ENCODE peak calls at places on chromosomes 11 and 22, in five cellular contexts. One of them, this sample, is unnamed.

GRCh38 chr22:45261407-45262088 is 20.9 kb upstream of the KIAA0930 start:
- DNase-seq in CD4-positive, alpha-beta memory T cell: no peak
- DNase-seq in pons: no peak
- DNase-seq in cardiac fibroblast: no peak
- DNase-seq in NCI-H1105 treated with DMSO at 0.1 percent for 48 hours: peak
- DNase-seq in this sample: peak

GRCh38 chr11:405323-405975 is 9.3 kb downstream of the SIGIRR start:
- DNase-seq in cardiac fibroblast: no peak
- DNase-seq in CD4-positive, alpha-beta memory T cell: no peak
- DNase-seq in NCI-H1105 treated with DMSO at 0.1 percent for 48 hours: no peak
- DNase-seq in pons: no peak
- DNase-seq in this sample: peak

GRCh38 chr11:122938557-122938956 is 43.1 kb downstream of the BSX start:
- DNase-seq in pons: no peak
- DNase-seq in NCI-H1105 treated with DMSO at 0.1 percent for 48 hours: no peak
- DNase-seq in cardiac fibroblast: no peak
- DNase-seq in CD4-positive, alpha-beta memory T cell: no peak
- DNase-seq in this sample: no peak

GRCh38 chr11:39806652-39807051 is 1652.8 kb downstream of the LRRC4C start:
- DNase-seq in cardiac fibroblast: no peak
- DNase-seq in NCI-H1105 treated with DMSO at 0.1 percent for 48 hours: no peak
- DNase-seq in CD4-positive, alpha-beta memory T cell: no peak
- DNase-seq in pons: no peak
- DNase-seq in this sample: no peak

GRCh38 chr11:66950113-66950535 is 8.1 kb downstream of the PC start:
- DNase-seq in pons: peak
- DNase-seq in cardiac fibroblast: peak
- DNase-seq in CD4-positive, alpha-beta memory T cell: no peak
- DNase-seq in NCI-H1105 treated with DMSO at 0.1 percent for 48 hours: no peak
- DNase-seq in this sample: peak

GRCh38 chr11:12824281-12825041 is 150.2 kb downstream of the TEAD1 start:
- DNase-seq in cardiac fibroblast: no peak
- DNase-seq in NCI-H1105 treated with DMSO at 0.1 percent for 48 hours: peak
- DNase-seq in pons: peak
- DNase-seq in CD4-positive, alpha-beta memory T cell: no peak
- DNase-seq in this sample: peak

GRCh38 chr11:116217006-116217405 is 555.8 kb downstream of the BUD13 start:
- DNase-seq in cardiac fibroblast: peak
- DNase-seq in pons: peak
- DNase-seq in CD4-positive, alpha-beta memory T cell: no peak
- DNase-seq in NCI-H1105 treated with DMSO at 0.1 percent for 48 hours: peak
- DNase-seq in this sample: peak

GRCh38 chr11:128916037-128916572 is 24.9 kb downstream of the KCNJ5 start:
- DNase-seq in cardiac fibroblast: no peak
- DNase-seq in pons: no peak
- DNase-seq in CD4-positive, alpha-beta memory T cell: no peak
- DNase-seq in NCI-H1105 treated with DMSO at 0.1 percent for 48 hours: no peak
- DNase-seq in this sample: no peak

GRCh38 chr11:71929491-71929890 is 645 bp downstream of the RNF121 start:
- DNase-seq in CD4-positive, alpha-beta memory T cell: no peak
- DNase-seq in pons: no peak
- DNase-seq in NCI-H1105 treated with DMSO at 0.1 percent for 48 hours: no peak
- DNase-seq in cardiac fibroblast: no peak
- DNase-seq in this sample: no peak

GRCh38 chr11:131980878-131981668 is 610.7 kb downstream of the NTM start:
- DNase-seq in NCI-H1105 treated with DMSO at 0.1 percent for 48 hours: no peak
- DNase-seq in pons: no peak
- DNase-seq in CD4-positive, alpha-beta memory T cell: no peak
- DNase-seq in cardiac fibroblast: peak
- DNase-seq in this sample: peak

GRCh38 chr11:714436-714835 is 8.4 kb downstream of the EPS8L2 start:
- DNase-seq in pons: no peak
- DNase-seq in NCI-H1105 treated with DMSO at 0.1 percent for 48 hours: no peak
- DNase-seq in CD4-positive, alpha-beta memory T cell: no peak
- DNase-seq in cardiac fibroblast: no peak
- DNase-seq in this sample: no peak

GRCh38 chr11:34773826-34774225 is 142.4 kb downstream of the APIP start:
- DNase-seq in NCI-H1105 treated with DMSO at 0.1 percent for 48 hours: no peak
- DNase-seq in CD4-positive, alpha-beta memory T cell: no peak
- DNase-seq in pons: no peak
- DNase-seq in cardiac fibroblast: peak
- DNase-seq in this sample: no peak

GRCh38 chr11:83663446-83663845 is 377.3 kb upstream of the CCDC90B start:
- DNase-seq in NCI-H1105 treated with DMSO at 0.1 percent for 48 hours: no peak
- DNase-seq in cardiac fibroblast: no peak
- DNase-seq in pons: no peak
- DNase-seq in CD4-positive, alpha-beta memory T cell: no peak
- DNase-seq in this sample: no peak

GRCh38 chr22:43313497-43314474 is 29.4 kb downstream of the SCUBE1 start:
- DNase-seq in cardiac fibroblast: peak
- DNase-seq in CD4-positive, alpha-beta memory T cell: no peak
- DNase-seq in pons: no peak
- DNase-seq in NCI-H1105 treated with DMSO at 0.1 percent for 48 hours: no peak
- DNase-seq in this sample: peak

GRCh38 chr11:128716661-128717210 is 22.9 kb downstream of the FLI1 start:
- DNase-seq in pons: no peak
- DNase-seq in cardiac fibroblast: peak
- DNase-seq in NCI-H1105 treated with DMSO at 0.1 percent for 48 hours: no peak
- DNase-seq in CD4-positive, alpha-beta memory T cell: peak
- DNase-seq in this sample: peak

GRCh38 chr11:11010624-11011127 is 152.8 kb upstream of the ZBED5 start:
- DNase-seq in CD4-positive, alpha-beta memory T cell: peak
- DNase-seq in pons: peak
- DNase-seq in cardiac fibroblast: peak
- DNase-seq in NCI-H1105 treated with DMSO at 0.1 percent for 48 hours: no peak
- DNase-seq in this sample: peak

GRCh38 chr11:117597083-117597482 is 199.9 kb downstream of the DSCAML1 start:
- DNase-seq in CD4-positive, alpha-beta memory T cell: peak
- DNase-seq in pons: no peak
- DNase-seq in cardiac fibroblast: peak
- DNase-seq in NCI-H1105 treated with DMSO at 0.1 percent for 48 hours: no peak
- DNase-seq in this sample: no peak

GRCh38 chr11:11535611-11536010 is 86.2 kb downstream of the GALNT18 start:
- DNase-seq in CD4-positive, alpha-beta memory T cell: no peak
- DNase-seq in pons: no peak
- DNase-seq in cardiac fibroblast: no peak
- DNase-seq in NCI-H1105 treated with DMSO at 0.1 percent for 48 hours: no peak
- DNase-seq in this sample: peak